ENCODE peak calls at places on chromosome 3, in six cellular contexts. R is psoas muscle, H is GM06990, S is OCI-LY7, C is cardiac fibroblast, W is mesothelial cell of epicardium. I is an unnamed sample.

GRCh38 chr3:50165388-50166308 is 10.5 kb downstream of the SEMA3F start:
- DNase-seq in R (no peak), H (no peak), S (no peak), C (peak; percentile 87), W (no peak), I (no peak)

GRCh38 chr3:74442683-74443082 is 171.8 kb downstream of the CNTN3 start:
- DNase-seq in R (no peak), H (no peak), S (no peak), C (no peak), W (no peak), I (no peak)

GRCh38 chr3:119690043-119690656 is 12.7 kb upstream of the CFAP91 start:
- DNase-seq in R (no peak), H (no peak), S (peak; percentile 16), C (peak; percentile 45), W (no peak), I (no peak)

GRCh38 chr3:4416961-4417360 is 50.1 kb downstream of the SUMF1 start:
- DNase-seq in R (peak; percentile 86), H (no peak), S (no peak), C (peak; percentile 89), W (no peak), I (no peak)

GRCh38 chr3:9553021-9553948 is at the start of gene LHFPL4:
- DNase-seq in R (no peak), H (no peak), S (no peak), C (no peak), W (no peak), I (no peak)

GRCh38 chr3:66098436-66098835 is 59.7 kb upstream of the MAGI1 start:
- DNase-seq in R (no peak), H (no peak), S (no peak), C (peak; percentile 21), W (no peak), I (no peak)

GRCh38 chr3:136512391-136512790 is 239.8 kb downstream of the STAG1 start:
- DNase-seq in R (no peak), H (no peak), S (no peak), C (peak; percentile 2), W (no peak), I (no peak)

GRCh38 chr3:101150504-101150903 is 157.3 kb upstream of the ABI3BP start:
- DNase-seq in R (no peak), H (no peak), S (no peak), C (no peak), W (no peak), I (no peak)

GRCh38 chr3:126021224-126021623 is 52.2 kb downstream of the ROPN1B start:
- DNase-seq in R (no peak), H (no peak), S (no peak), C (peak; percentile 25), W (no peak), I (no peak)

GRCh38 chr3:184713521-184713920 is 1.7 kb upstream of the MAGEF1 start:
- DNase-seq in R (no peak), H (no peak), S (no peak), C (no peak), W (no peak), I (no peak)

DNA sequence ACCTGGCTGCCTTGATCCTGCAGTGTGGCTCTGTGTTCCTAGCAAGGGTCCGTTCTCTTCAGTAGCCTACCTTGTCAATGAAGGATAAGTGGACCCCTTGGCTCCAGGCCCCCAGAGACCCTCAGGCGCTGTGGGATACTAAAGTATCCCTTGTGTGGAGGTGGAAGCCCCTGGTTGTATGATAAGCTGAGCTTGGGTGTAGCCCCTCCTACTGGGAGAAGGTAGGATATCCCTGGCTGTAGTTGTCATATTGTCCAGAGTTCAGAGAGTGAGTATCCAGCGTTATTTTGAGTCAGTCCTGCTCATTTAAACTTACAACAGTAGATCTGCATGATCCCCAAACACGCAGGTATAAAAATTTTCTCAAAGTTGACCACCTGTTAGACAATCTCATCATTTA is 496.8 kb downstream of the CNTN4 start:
- DNase-seq in R (no peak), H (no peak), S (no peak), C (no peak), W (no peak), I (no peak)
- TF ChIP-seq CTCF in R (no peak), H (peak; percentile 12), S (no peak), C (no peak), W (no peak), I (no peak)

GRCh38 chr3:108398510-108398909 is 102.2 kb downstream of the HHLA2 start:
- DNase-seq in R (no peak), H (no peak), S (no peak), C (no peak), W (no peak), I (no peak)
- TF ChIP-seq CTCF in R (no peak), H (no peak), S (no peak), C (no peak), W (no peak), I (no peak)

GRCh38 chr3:172676208-172676920 is 34.5 kb downstream of the NCEH1 start:
- DNase-seq in R (no peak), H (no peak), S (no peak), C (no peak), W (no peak), I (no peak)

GRCh38 chr3:172675371-172676193 is 35.3 kb downstream of the NCEH1 start:
- DNase-seq in R (no peak), H (no peak), S (peak; percentile 68), C (peak; percentile 70), W (no peak), I (no peak)

GRCh38 chr3:172679599-172679998 is 31.3 kb downstream of the NCEH1 start:
- DNase-seq in R (no peak), H (no peak), S (no peak), C (no peak), W (no peak), I (no peak)

GRCh38 chr3:172680684-172681083 is 30.2 kb downstream of the NCEH1 start:
- DNase-seq in R (no peak), H (no peak), S (no peak), C (peak; percentile 33), W (no peak), I (no peak)

DNA sequence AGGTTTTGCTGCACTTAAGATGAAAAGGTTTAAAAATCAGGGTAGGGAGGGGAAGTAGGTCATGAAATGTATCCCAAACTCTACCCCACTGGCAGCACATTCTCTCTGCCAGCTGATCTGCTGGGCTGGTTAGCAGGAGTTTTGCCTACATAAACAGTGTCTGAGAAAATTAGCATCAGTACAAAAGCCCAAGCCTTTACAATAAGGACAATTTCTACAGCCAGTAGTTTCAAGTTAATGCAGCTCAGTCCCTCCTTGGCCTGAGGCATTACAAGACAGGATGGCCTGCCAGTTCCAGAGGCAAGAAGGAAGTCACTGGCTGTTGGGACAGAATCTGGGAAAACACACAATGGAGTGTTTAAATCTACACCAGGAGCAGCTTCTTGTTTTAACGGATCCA is 32.8 kb downstream of the NCEH1 start:
- DNase-seq in R (no peak), H (no peak), S (no peak), C (no peak), W (no peak), I (no peak)
- TF ChIP-seq CTCF in R (no peak), H (no peak), S (no peak), C (no peak), W (no peak), I (no peak)

DNA sequence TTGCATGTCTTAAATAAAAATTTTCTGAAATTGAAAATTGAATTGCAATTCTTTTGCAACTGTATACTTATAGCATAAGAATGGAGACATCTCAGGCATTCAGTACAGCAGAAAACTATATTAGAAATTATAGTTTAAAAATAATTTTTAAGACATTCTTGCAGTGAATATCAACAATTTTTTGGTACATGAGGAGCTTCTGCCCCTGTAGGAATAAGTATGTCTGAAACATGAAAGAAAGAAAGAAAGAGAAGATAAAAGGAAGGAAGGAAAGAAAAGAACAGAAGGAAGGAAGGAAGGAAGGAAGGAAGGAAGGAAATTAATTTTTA is 165.0 kb downstream of the GMNC start:
- DNase-seq in R (no peak), H (no peak), S (no peak), C (no peak), W (no peak), I (no peak)
- TF ChIP-seq CTCF in R (no peak), H (no peak), S (peak; percentile 38), C (no peak), W (no peak), I (no peak)

GRCh38 chr3:54826255-54826691 is 101.6 kb downstream of the LRTM1 start:
- DNase-seq in R (no peak), H (no peak), S (no peak), C (no peak), W (no peak), I (no peak)

GRCh38 chr3:54831091-54831490 is 96.8 kb downstream of the LRTM1 start:
- DNase-seq in R (no peak), H (no peak), S (no peak), C (no peak), W (no peak), I (no peak)

GRCh38 chr3:54827766-54828165 is 100.1 kb downstream of the LRTM1 start:
- DNase-seq in R (no peak), H (no peak), S (no peak), C (no peak), W (no peak), I (no peak)

GRCh38 chr3:54827056-54827687 is 100.7 kb downstream of the LRTM1 start:
- DNase-seq in R (no peak), H (no peak), S (no peak), C (no peak), W (no peak), I (no peak)

GRCh38 chr3:54830658-54831057 is 97.2 kb downstream of the LRTM1 start:
- DNase-seq in R (no peak), H (peak; percentile 12), S (peak; percentile 41), C (peak; percentile 2), W (no peak), I (no peak)
- TF ChIP-seq CTCF in R (peak; percentile 35), H (peak; percentile 81), S (peak; percentile 78), C (peak; percentile 66), W (peak; percentile 61), I (no peak)

GRCh38 chr3:27533718-27534578 is 49.8 kb upstream of the SLC4A7 start:
- DNase-seq in R (peak; percentile 67), H (peak; percentile 40), S (peak; percentile 1), C (peak; percentile 95), W (no peak), I (no peak)
- TF ChIP-seq CTCF in R (no peak), H (no peak), S (no peak), C (peak; percentile 72), W (no peak), I (no peak)

GRCh38 chr3:195195321-195196209 is 75.4 kb downstream of the XXYLT1 start:
- DNase-seq in R (peak; percentile 35), H (no peak), S (no peak), C (no peak), W (no peak), I (no peak)

GRCh38 chr3:195197764-195198423 is 73.1 kb downstream of the XXYLT1 start:
- DNase-seq in R (no peak), H (no peak), S (no peak), C (peak; percentile 55), W (no peak), I (no peak)

GRCh38 chr3:195198424-195199346 is 72.3 kb downstream of the XXYLT1 start:
- DNase-seq in R (no peak), H (no peak), S (no peak), C (no peak), W (no peak), I (no peak)

GRCh38 chr3:195194559-195195161 is 76.3 kb downstream of the XXYLT1 start:
- DNase-seq in R (no peak), H (no peak), S (no peak), C (no peak), W (no peak), I (no peak)

DNA sequence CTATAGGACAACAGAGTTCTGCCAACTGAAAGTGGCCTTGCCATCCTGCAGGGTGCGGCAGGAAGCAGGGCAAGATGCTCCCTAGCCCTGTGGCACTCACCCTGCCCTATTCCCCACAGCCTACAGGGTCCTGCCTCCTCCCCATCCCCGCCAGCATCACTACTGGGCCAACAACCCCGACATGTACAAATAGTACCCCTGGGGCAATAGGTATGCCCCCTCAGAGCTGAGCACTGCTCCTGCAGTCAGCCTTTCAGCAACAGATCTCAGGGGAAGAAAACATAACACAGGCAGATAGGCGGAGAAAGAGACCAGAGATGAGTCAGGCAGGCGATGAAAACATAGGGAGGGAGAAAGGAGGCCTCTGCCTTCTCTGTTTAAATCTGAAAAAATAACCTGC is 74.7 kb downstream of the XXYLT1 start:
- DNase-seq in R (no peak), H (no peak), S (no peak), C (peak; percentile 60), W (no peak), I (no peak)
- TF ChIP-seq CTCF in R (no peak), H (no peak), S (no peak), C (peak; percentile 15), W (no peak), I (no peak)